ENCODE peak calls at places on chromosome 1, in seven cellular contexts. One of them, this sample, is unnamed.

GRCh38 chr1:156146749-156147405 is 6.5 kb upstream of the SEMA4A start:
- DNase-seq in kidney: peak; percentile 83
- DNase-seq in activated CD4-positive, alpha-beta T cell treated with anti-CD3 and anti-CD28 coated beads for 48 hours: no peak
- DNase-seq in 8988T: no peak
- DNase-seq in WTC11: no peak
- DNase-seq in memory B cell: no peak
- DNase-seq in caudate nucleus: peak; percentile 59
- DNase-seq in this sample: no peak

GRCh38 chr1:109969430-109969829 is 15.1 kb upstream of the AHCYL1 start:
- DNase-seq in activated CD4-positive, alpha-beta T cell treated with anti-CD3 and anti-CD28 coated beads for 48 hours: no peak
- DNase-seq in 8988T: no peak
- DNase-seq in kidney: no peak
- DNase-seq in caudate nucleus: no peak
- DNase-seq in memory B cell: no peak
- DNase-seq in WTC11: no peak
- DNase-seq in this sample: no peak

GRCh38 chr1:220113136-220113695 is 19.3 kb downstream of the IARS2 start:
- DNase-seq in 8988T: no peak
- DNase-seq in kidney: no peak
- DNase-seq in activated CD4-positive, alpha-beta T cell treated with anti-CD3 and anti-CD28 coated beads for 48 hours: peak; percentile 21
- DNase-seq in caudate nucleus: no peak
- DNase-seq in WTC11: no peak
- DNase-seq in memory B cell: peak; percentile 38
- DNase-seq in this sample: peak; percentile 48

GRCh38 chr1:232011961-232012360 is 385.4 kb downstream of the DISC1 start:
- DNase-seq in activated CD4-positive, alpha-beta T cell treated with anti-CD3 and anti-CD28 coated beads for 48 hours: no peak
- DNase-seq in kidney: no peak
- DNase-seq in memory B cell: no peak
- DNase-seq in caudate nucleus: no peak
- DNase-seq in 8988T: no peak
- DNase-seq in WTC11: no peak
- DNase-seq in this sample: no peak

GRCh38 chr1:174812656-174813055 is 187.1 kb upstream of the CACYBP start:
- DNase-seq in activated CD4-positive, alpha-beta T cell treated with anti-CD3 and anti-CD28 coated beads for 48 hours: no peak
- DNase-seq in 8988T: no peak
- DNase-seq in WTC11: no peak
- DNase-seq in kidney: no peak
- DNase-seq in memory B cell: no peak
- DNase-seq in caudate nucleus: no peak
- DNase-seq in this sample: no peak

GRCh38 chr1:67582625-67583461 is 102.2 kb upstream of the GADD45A start:
- DNase-seq in WTC11: no peak
- DNase-seq in kidney: no peak
- DNase-seq in memory B cell: no peak
- DNase-seq in caudate nucleus: no peak
- DNase-seq in 8988T: no peak
- DNase-seq in activated CD4-positive, alpha-beta T cell treated with anti-CD3 and anti-CD28 coated beads for 48 hours: no peak
- DNase-seq in this sample: no peak

GRCh38 chr1:47187926-47188250 is 1.9 kb downstream of the PDZK1IP1 start:
- DNase-seq in 8988T: no peak
- DNase-seq in kidney: no peak
- DNase-seq in WTC11: no peak
- DNase-seq in memory B cell: no peak
- DNase-seq in caudate nucleus: no peak
- DNase-seq in activated CD4-positive, alpha-beta T cell treated with anti-CD3 and anti-CD28 coated beads for 48 hours: no peak
- DNase-seq in this sample: no peak

GRCh38 chr1:6248798-6249731 is 5.1 kb downstream of the HES3 start:
- DNase-seq in memory B cell: no peak
- DNase-seq in WTC11: no peak
- DNase-seq in caudate nucleus: no peak
- DNase-seq in 8988T: no peak
- DNase-seq in activated CD4-positive, alpha-beta T cell treated with anti-CD3 and anti-CD28 coated beads for 48 hours: no peak
- DNase-seq in kidney: peak; percentile 84
- DNase-seq in this sample: peak; percentile 37

GRCh38 chr1:171800342-171800741 is 18.9 kb downstream of the METTL13 start:
- DNase-seq in 8988T: no peak
- DNase-seq in kidney: no peak
- DNase-seq in caudate nucleus: no peak
- DNase-seq in activated CD4-positive, alpha-beta T cell treated with anti-CD3 and anti-CD28 coated beads for 48 hours: no peak
- DNase-seq in WTC11: no peak
- DNase-seq in memory B cell: no peak
- DNase-seq in this sample: peak; percentile 6

GRCh38 chr1:246683521-246683920 is 40.7 kb upstream of the SCCPDH start:
- DNase-seq in WTC11: no peak
- DNase-seq in activated CD4-positive, alpha-beta T cell treated with anti-CD3 and anti-CD28 coated beads for 48 hours: no peak
- DNase-seq in kidney: peak; percentile 52
- DNase-seq in memory B cell: no peak
- DNase-seq in 8988T: no peak
- DNase-seq in caudate nucleus: no peak
- DNase-seq in this sample: no peak

GRCh38 chr1:25167269-25168192 is 64.8 kb downstream of the SYF2 start:
- DNase-seq in kidney: no peak
- DNase-seq in 8988T: no peak
- DNase-seq in WTC11: no peak
- DNase-seq in activated CD4-positive, alpha-beta T cell treated with anti-CD3 and anti-CD28 coated beads for 48 hours: no peak
- DNase-seq in memory B cell: no peak
- DNase-seq in caudate nucleus: peak; percentile 5
- DNase-seq in this sample: no peak

GRCh38 chr1:211648336-211648735 is 27.1 kb downstream of the NEK2 start:
- DNase-seq in WTC11: no peak
- DNase-seq in 8988T: no peak
- DNase-seq in kidney: no peak
- DNase-seq in caudate nucleus: no peak
- DNase-seq in memory B cell: no peak
- DNase-seq in activated CD4-positive, alpha-beta T cell treated with anti-CD3 and anti-CD28 coated beads for 48 hours: no peak
- DNase-seq in this sample: peak; percentile 41

GRCh38 chr1:247077234-247077633 is 1.4 kb downstream of the ZNF670 start:
- DNase-seq in caudate nucleus: no peak
- DNase-seq in memory B cell: no peak
- DNase-seq in kidney: no peak
- DNase-seq in activated CD4-positive, alpha-beta T cell treated with anti-CD3 and anti-CD28 coated beads for 48 hours: no peak
- DNase-seq in WTC11: no peak
- DNase-seq in 8988T: no peak
- DNase-seq in this sample: no peak

GRCh38 chr1:58397187-58397820 is 149.2 kb downstream of the OMA1 start:
- DNase-seq in caudate nucleus: no peak
- DNase-seq in WTC11: no peak
- DNase-seq in memory B cell: no peak
- DNase-seq in 8988T: peak; percentile 23
- DNase-seq in activated CD4-positive, alpha-beta T cell treated with anti-CD3 and anti-CD28 coated beads for 48 hours: no peak
- DNase-seq in kidney: no peak
- DNase-seq in this sample: no peak

GRCh38 chr1:68197891-68198290 is 34.4 kb downstream of the WLS start:
- DNase-seq in 8988T: no peak
- DNase-seq in caudate nucleus: no peak
- DNase-seq in kidney: no peak
- DNase-seq in memory B cell: no peak
- DNase-seq in activated CD4-positive, alpha-beta T cell treated with anti-CD3 and anti-CD28 coated beads for 48 hours: no peak
- DNase-seq in WTC11: no peak
- DNase-seq in this sample: no peak

GRCh38 chr1:168234846-168235547 is 9.2 kb downstream of the SFT2D2 start:
- DNase-seq in caudate nucleus: no peak
- DNase-seq in 8988T: peak; percentile 50
- DNase-seq in kidney: no peak
- DNase-seq in WTC11: peak; percentile 43
- DNase-seq in memory B cell: peak; percentile 18
- DNase-seq in activated CD4-positive, alpha-beta T cell treated with anti-CD3 and anti-CD28 coated beads for 48 hours: peak; percentile 62
- DNase-seq in this sample: peak; percentile 59

This sample was measured in erythroblast.